ENCODE peak calls at places on chromosomes 2 and 18, in six cellular contexts. O is Peyer's patch, K is A549, L is testis, T is gastrocnemius medialis, W is IMR-90. U is an unnamed sample.

GRCh38 chr2:220572385-220572784 is 945.0 kb downstream of the SLC4A3 start:
- DNase-seq in O (no peak), L (no peak), W (peak; percentile 73), T (no peak), K (no peak), U (no peak)

GRCh38 chr18:2846638-2847340 is at the start of gene EMILIN2:
- DNase-seq in K (no peak), W (peak; percentile 14), O (peak; percentile 58), T (peak; percentile 21), L (peak; percentile 76), U (peak; percentile 82)

GRCh38 chr2:219362524-219363164 is 25.1 kb downstream of the DNPEP start:
- DNase-seq in K (no peak), T (peak; percentile 90), L (peak; percentile 21), O (no peak), W (peak; percentile 99), U (no peak)

GRCh38 chr2:190534310-190535118 is at the start of gene NEMP2:
- DNase-seq in W (peak; percentile 16), K (peak; percentile 52), L (peak; percentile 87), O (peak; percentile 90), T (peak; percentile 55), U (peak; percentile 78)

GRCh38 chr2:54206596-54206995 is 49.4 kb downstream of the TSPYL6 start:
- DNase-seq in L (no peak), T (no peak), W (peak; percentile 46), K (peak; percentile 45), O (no peak), U (no peak)

GRCh38 chr2:44955593-44956449 is 14.3 kb downstream of the SIX3 start:
- DNase-seq in O (peak; percentile 85), K (peak; percentile 79), L (peak; percentile 71), T (peak; percentile 52), W (peak; percentile 56), U (peak; percentile 39)

GRCh38 chr18:39772155-39772919 is 2182.7 kb upstream of the PIK3C3 start:
- DNase-seq in K (no peak), O (no peak), W (peak; percentile 63), T (no peak), L (no peak), U (no peak)

GRCh38 chr18:38611036-38611964 is 1045.7 kb upstream of the CELF4 start:
- DNase-seq in W (no peak), K (no peak), L (no peak), T (no peak), O (no peak), U (no peak)

DNA sequence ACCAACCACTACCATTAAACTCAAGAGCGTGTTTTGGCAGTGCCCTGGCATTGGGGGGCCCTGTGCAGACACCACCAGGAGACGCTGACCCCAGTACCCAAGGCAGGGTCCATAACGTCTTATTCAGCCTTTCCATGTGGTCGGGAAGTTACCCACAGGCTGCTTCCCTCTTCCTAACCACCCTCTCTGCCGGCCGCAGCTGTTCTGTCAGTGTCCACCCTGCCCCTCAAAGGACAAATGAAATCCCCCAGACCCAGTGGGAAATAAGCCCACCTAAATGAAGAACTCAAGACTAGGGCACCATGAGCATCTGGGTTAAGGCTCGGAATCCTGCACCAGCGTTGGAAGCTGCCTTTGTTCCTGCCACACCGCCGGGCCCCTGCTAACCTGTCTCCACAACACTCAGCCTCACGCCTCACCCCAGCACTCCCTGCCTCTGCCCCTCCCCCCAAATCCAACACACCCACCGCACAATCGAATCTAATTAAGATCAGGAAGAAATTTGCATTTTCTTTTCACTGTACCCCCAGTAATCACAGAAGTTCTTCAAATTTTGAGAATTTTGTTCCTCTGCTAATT is 21.7 kb downstream of the BCL11A start:
- DNase-seq in O (no peak), L (no peak), K (no peak), T (no peak), W (no peak), U (no peak)
- H3K4me3 ChIP-seq in O (no peak overlapping the region), L (no peak overlapping the region), K (no peak overlapping the region), T (no peak overlapping the region), W (no peak overlapping the region), U (no peak overlapping the region)

DNA sequence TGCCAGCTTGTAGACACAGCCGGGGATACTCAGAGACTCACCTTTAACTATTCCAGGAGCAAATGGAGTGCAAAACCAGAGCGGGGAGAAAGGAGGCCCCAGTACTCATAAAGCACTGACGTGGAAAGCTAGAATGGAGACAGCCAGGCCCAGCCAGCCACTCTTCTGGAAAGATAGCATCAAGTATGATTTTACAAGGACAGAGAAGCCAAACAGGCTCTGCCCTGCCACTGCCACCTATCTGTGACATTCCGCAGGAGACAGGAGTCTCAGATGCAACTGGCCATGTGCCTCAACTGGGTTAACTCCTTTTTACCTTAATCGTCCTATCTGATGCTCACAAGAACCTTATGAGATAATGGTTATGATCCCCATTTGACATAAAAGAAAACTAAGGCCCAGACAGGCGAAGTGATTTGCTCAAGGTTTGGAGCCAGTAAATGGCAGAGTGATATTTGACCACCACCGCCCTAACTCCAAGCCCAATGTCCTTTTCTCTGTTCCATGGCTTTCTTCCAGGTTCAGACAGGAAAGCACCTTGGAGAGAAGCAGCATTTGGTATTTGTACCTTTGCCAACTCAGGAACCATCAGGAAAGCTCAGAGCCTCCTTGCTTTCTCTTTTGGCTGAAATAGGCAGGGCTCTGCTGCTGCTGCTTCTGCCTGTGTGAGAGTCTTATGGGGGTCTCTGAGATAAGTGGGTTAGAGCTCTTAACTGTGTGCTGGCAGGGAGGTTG is 15.6 kb downstream of the KIF3C start:
- DNase-seq in O (no peak), W (no peak), T (no peak), K (no peak), L (no peak), U (no peak)
- H3K27ac ChIP-seq in O (no peak overlapping the region), W (no peak overlapping the region), T (no peak overlapping the region), K (no peak overlapping the region), L (no peak overlapping the region), U (no peak overlapping the region)

GRCh38 chr2:15735738-15736326 is 144.2 kb downstream of the DDX1 start:
- DNase-seq in O (no peak), L (no peak), T (no peak), K (no peak), W (no peak), U (no peak)
- TF ChIP-seq POLR2A in O (no peak), L (no peak), T (no peak), K (no peak), W (no peak), U (no peak)

DNA sequence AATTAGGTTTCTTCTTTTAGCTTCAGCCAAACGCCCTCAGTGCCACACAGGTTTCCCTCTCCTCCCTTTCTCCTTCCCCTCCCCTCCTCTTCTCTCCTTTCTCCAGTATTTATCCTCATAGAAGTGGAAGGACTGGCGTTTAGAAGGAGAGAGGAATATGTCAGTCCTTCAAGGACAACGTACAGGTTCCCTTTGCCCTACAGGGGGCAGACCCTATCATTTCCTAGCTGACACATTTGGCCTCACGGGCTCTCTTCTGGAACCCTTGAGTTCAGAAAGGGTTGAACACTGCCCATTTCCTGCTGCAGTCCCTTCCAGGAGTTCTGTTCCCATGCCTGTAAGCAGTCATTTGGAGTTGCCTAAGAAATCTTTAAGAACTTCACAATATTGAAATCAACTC is 46.1 kb downstream of the CDCA7 start:
- DNase-seq in O (no peak), T (no peak), L (no peak), K (no peak), W (no peak), U (no peak)
- H3K4me3 ChIP-seq in O (no peak overlapping the region), T (no peak overlapping the region), L (no peak overlapping the region), K (no peak overlapping the region), W (no peak overlapping the region), U (no peak overlapping the region)

GRCh38 chr18:9750112-9750511 is 42.0 kb downstream of the RAB31 start:
- DNase-seq in O (no peak), K (no peak), W (no peak), L (no peak), T (no peak), U (no peak)
- H3K27ac ChIP-seq in O (no peak overlapping the region), K (no peak overlapping the region), W (no peak overlapping the region), L (no peak overlapping the region), T (no peak overlapping the region), U (no peak overlapping the region)

GRCh38 chr2:216501854-216502253 is 3.2 kb downstream of the RPL37A start:
- DNase-seq in L (no peak), O (no peak), K (no peak), W (no peak), T (no peak), U (no peak)

GRCh38 chr2:216504376-216504762 is 5.7 kb downstream of the RPL37A start:
- DNase-seq in W (no peak), T (no peak), K (no peak), L (no peak), O (no peak), U (no peak)

GRCh38 chr2:216505133-216506106 is 6.8 kb downstream of the RPL37A start:
- DNase-seq in O (no peak), L (no peak), K (no peak), W (no peak), T (no peak), U (no peak)

GRCh38 chr2:216502776-216503629 is 4.4 kb downstream of the RPL37A start:
- DNase-seq in O (no peak), T (no peak), L (no peak), W (no peak), K (no peak), U (no peak)

DNA sequence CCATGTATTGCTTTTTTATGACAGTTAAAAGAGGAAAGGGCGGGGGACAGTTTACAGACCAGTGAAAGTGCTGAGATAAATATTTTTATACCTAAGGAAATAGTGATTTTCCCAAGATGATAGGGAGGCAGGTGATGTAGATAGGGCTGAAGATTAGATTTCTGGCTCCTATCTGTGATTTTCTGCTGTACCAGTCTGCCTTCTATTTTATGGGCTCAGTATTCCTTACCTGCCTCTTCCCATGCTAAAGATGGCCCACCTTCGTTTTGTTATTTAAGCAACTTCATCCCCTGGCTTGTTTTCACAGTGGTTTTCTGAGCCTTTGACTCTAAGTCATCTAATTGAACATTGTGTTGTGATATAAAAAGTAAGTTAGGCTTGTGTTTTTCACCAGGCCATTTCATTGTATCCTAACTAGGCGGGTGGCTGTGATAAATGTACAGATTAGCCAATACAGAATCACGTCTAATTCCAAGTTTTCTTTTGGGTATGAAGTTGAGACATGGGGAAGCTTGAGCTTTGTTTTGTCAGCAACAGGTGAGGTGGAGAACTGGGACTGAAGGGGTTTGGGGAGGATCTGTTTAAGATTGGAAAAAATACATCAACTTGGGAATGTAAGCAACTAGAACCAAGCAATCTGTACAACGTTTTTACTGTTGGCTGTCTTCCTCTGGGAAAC is 5.2 kb downstream of the RPL37A start:
- DNase-seq in W (no peak), L (no peak), K (no peak), T (no peak), O (no peak), U (no peak)
- TF ChIP-seq POLR2A in W (peak; percentile 19), L (no peak), K (no peak), T (no peak), O (no peak), U (no peak)

DNA sequence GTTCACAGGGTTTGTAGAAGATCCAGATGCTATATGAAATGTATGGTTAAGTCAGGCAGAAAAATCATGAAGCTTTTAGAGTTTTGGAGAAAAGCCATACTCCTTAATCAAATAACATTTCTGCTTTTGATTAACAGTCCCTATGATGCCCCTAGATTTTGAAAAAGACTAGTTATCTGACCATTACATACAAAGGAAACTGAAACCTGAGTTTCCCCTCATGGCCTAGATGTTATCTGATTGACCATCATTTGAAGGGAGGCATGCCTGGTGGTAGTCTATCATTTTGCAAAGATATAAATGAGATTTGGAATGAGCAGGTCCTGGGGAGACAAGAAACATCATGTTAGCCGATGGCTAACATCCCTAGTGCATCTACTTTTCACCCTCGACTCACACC is 704.3 kb upstream of the FSHR start:
- DNase-seq in K (no peak), L (no peak), T (no peak), O (no peak), W (no peak), U (no peak)
- H3K4me3 ChIP-seq in K (no peak overlapping the region), L (no peak overlapping the region), T (no peak overlapping the region), O (no peak overlapping the region), W (no peak overlapping the region), U (no peak overlapping the region)

U was measured in ovary.